ENCODE peak calls at places on chromosomes 3 and 15, in four cellular contexts. L, I, D and F are unnamed samples. For H3K4me1, the result is how much of the 10 kb centered on the place peaks cover.

GRCh38 chr3:119279101-119279554 is 15.1 kb upstream of the ARHGAP31 start:
- DNase-seq in D (peak), L (peak), I (no peak), F (no peak)

GRCh38 chr3:194604126-194604525 is 29.1 kb downstream of the TMEM44 start:
- DNase-seq in L (no peak), I (no peak), D (no peak), F (no peak)

GRCh38 chr3:191809326-191809949 is 348.5 kb downstream of the PYDC2 start:
- DNase-seq in D (no peak), I (no peak), L (no peak), F (no peak)

GRCh38 chr15:60766391-60767128 is 287.6 kb upstream of the ICE2 start:
- DNase-seq in I (no peak), D (no peak), L (no peak), F (peak)

GRCh38 chr15:69060041-69060481 is 45.6 kb downstream of the NOX5 start:
- DNase-seq in D (no peak), I (no peak), L (peak), F (no peak)

GRCh38 chr3:122642935-122643334 is 37.7 kb upstream of the PARP14 start:
- DNase-seq in I (no peak), D (no peak), L (no peak), F (no peak)

GRCh38 chr15:32778391-32779176 is 60.8 kb downstream of the GREM1 start:
- DNase-seq in I (no peak), D (no peak), L (no peak), F (no peak)

GRCh38 chr3:70973558-70973957 is 610.0 kb downstream of the FOXP1 start:
- DNase-seq in L (no peak), I (no peak), D (peak), F (no peak)

GRCh38 chr15:25061808-25062550 is 107.2 kb downstream of the SNRPN start:
- DNase-seq in I (no peak), L (no peak), D (no peak), F (no peak)

GRCh38 chr15:96365781-96366525 is 35.5 kb downstream of the NR2F2 start:
- DNase-seq in I (no peak), D (no peak), L (no peak), F (no peak)
- H3K4me1 ChIP-seq in I (under half), D (under half), L (under half), F (under half)

GRCh38 chr15:40108061-40108854 is 421 bp downstream of the BMF start:
- DNase-seq in D (peak), L (peak), I (no peak), F (no peak)

GRCh38 chr15:40104296-40104864 is 4.3 kb downstream of the BMF start:
- DNase-seq in I (no peak), L (no peak), D (no peak), F (no peak)

GRCh38 chr15:40104865-40105516 is 3.7 kb downstream of the BMF start:
- DNase-seq in D (peak), L (peak), I (peak), F (peak)

GRCh38 chr15:40105517-40106202 is 3.0 kb downstream of the BMF start:
- DNase-seq in I (no peak), D (no peak), L (peak), F (no peak)

GRCh38 chr15:40106203-40107161 is 2.2 kb downstream of the BMF start:
- DNase-seq in L (peak), I (peak), D (peak), F (no peak)
- H3K4me3 ChIP-seq in L (no peak), I (no peak), D (no peak), F (no peak)

DNA sequence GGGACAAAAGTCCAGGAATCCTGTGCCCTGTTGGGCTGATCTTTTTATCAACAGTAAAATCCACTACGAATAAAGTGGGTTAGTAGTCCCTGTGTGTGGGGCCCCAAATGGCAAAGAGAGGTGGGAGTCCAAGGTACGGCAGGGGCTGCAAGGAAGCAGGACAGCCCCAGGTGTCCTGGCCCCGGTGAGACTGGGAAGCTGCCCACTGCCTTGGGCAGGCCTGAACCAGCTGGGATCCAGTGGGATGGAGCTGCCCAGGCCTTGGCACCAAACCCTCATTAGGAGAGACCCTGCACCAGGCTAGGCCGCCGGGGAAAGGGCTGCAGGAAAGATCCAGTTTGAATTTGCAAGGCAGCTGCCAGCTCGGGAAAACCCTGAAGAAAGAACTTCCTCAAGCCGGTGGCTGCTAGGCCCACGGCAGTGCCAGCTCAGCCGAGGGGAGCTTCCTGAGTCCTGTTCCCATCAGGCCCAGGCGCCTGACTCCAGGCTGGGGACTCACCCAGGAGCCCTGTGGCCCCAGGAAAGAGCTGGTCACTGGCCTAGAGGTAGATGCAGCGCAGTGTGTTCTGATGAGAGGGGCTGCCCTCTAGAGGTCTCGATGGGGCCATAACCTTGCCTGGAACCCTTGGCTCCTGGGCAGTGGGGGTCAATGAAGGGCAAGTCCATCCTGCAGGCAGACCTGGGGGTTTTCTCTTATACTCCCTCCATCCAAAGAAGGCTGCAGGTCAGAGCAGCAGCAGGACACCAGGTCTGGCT is 14.4 kb upstream of the GNAI2 start:
- DNase-seq in I (peak), D (no peak), L (peak), F (no peak)
- H3K4me1 ChIP-seq in I (under half), D (under half), L (under half), F (under half)

GRCh38 chr3:66442254-66443249 is 58.3 kb downstream of the LRIG1 start:
- DNase-seq in I (peak), L (peak), D (no peak), F (peak)

GRCh38 chr3:66441692-66442091 is 59.1 kb downstream of the LRIG1 start:
- DNase-seq in D (no peak), I (no peak), L (no peak), F (no peak)

GRCh38 chr3:66443404-66443803 is 57.4 kb downstream of the LRIG1 start:
- DNase-seq in I (no peak), D (no peak), L (no peak), F (no peak)

GRCh38 chr3:66439666-66440344 is 61.0 kb downstream of the LRIG1 start:
- DNase-seq in D (no peak), I (no peak), L (no peak), F (no peak)

GRCh38 chr3:66441124-66441523 is 59.7 kb downstream of the LRIG1 start:
- DNase-seq in I (no peak), D (no peak), L (no peak), F (no peak)
- H3K4me3 ChIP-seq in I (no peak), D (no peak), L (no peak), F (no peak)

GRCh38 chr3:129605593-129606521 is 619 bp downstream of the PLXND1 start:
- DNase-seq in L (peak), I (peak), D (peak), F (peak)

GRCh38 chr3:129604942-129605592 is 1.4 kb downstream of the PLXND1 start:
- DNase-seq in D (no peak), L (peak), I (no peak), F (no peak)

GRCh38 chr3:129602730-129603560 is 3.5 kb downstream of the PLXND1 start:
- DNase-seq in D (peak), L (peak), I (peak), F (peak)

GRCh38 chr3:129603561-129603942 is 2.9 kb downstream of the PLXND1 start:
- DNase-seq in I (peak), L (peak), D (no peak), F (no peak)

GRCh38 chr3:129604223-129604941 is 2.1 kb downstream of the PLXND1 start:
- DNase-seq in D (no peak), I (no peak), L (peak), F (no peak)
- H3K4me1 ChIP-seq in D (half or more), I (under half), L (under half), F (under half)

GRCh38 chr15:38688761-38689160 is 124.1 kb upstream of the RASGRP1 start:
- DNase-seq in I (peak), L (no peak), D (no peak), F (no peak)

GRCh38 chr15:38691365-38691764 is 126.8 kb upstream of the RASGRP1 start:
- DNase-seq in L (no peak), D (no peak), I (no peak), F (no peak)

GRCh38 chr15:38691951-38692788 is 127.6 kb upstream of the RASGRP1 start:
- DNase-seq in L (no peak), I (no peak), D (no peak), F (no peak)

GRCh38 chr15:38690737-38691332 is 126.2 kb upstream of the RASGRP1 start:
- DNase-seq in L (peak), D (peak), I (peak), F (peak)

GRCh38 chr15:38690221-38690620 is 125.6 kb upstream of the RASGRP1 start:
- DNase-seq in D (no peak), I (no peak), L (no peak), F (no peak)
- H3K4me3 ChIP-seq in D (no peak), I (no peak), L (no peak), F (no peak)

GRCh38 chr3:43187836-43188479 is 82.1 kb upstream of the POMGNT2 start:
- DNase-seq in D (no peak), I (no peak), L (no peak), F (no peak)
- H3K4me1 ChIP-seq in D (under half), I (under half), L (under half), F (under half)

GRCh38 chr3:150523538-150523937 is 22.8 kb downstream of the SERP1 start:
- DNase-seq in D (no peak), L (no peak), I (no peak), F (no peak)
- H3K4me3 ChIP-seq in D (no peak), L (no peak), I (no peak), F (no peak)

DNA sequence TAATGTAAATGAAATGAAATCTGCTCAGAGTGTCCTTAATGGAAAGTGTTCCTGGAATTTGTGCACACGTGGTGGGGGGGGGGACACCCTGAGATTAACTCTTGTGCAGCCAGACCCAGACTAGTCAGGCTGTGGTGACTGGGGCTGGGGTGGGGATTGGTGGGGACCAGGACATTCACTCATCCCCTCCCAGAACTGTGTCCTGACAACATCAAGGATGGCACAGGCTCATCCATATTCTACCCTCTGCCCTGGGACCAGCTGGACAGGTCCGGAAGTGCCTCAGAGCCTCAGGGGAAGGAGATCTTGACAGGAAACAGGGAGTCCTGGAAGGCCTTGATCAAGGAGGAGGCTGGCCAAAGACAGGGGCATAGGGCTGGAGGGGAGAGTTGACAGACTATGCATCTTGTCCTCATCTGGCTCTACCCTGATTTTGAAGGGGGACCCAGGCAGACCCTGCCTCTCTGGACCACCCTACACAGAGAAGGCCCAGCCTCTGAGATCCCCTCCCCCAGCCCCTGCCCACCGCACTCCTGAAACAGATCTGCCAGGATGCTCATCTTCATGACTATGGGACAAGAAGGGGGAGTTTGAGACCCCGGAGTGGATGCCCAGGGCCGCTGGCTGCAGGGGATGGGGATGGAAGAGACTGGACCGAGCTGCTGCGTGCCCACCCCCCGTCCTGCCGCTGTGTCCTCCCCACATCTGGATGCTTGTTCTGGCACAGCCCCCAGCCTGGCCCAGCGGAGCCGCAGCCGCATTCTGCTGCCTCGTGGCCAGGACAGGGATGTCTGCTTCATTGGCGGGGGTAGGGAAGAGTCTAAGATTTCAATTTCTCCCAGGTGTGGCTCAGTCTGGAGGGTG is 30.5 kb upstream of the SEMA3F start:
- DNase-seq in L (peak), I (no peak), D (no peak), F (peak)
- H3K4me1 ChIP-seq in L (under half), I (under half), D (under half), F (under half)